ENCODE peak calls at places on chromosomes 2 and 18, in four cellular contexts. H is sigmoid colon, U is choroid plexus epithelial cell, G is A549. A is an unnamed sample.

GRCh38 chr18:23619388-23619873 is 33.1 kb upstream of the NPC1 start:
- DNase-seq in G (no peak), H (no peak), U (peak), A (no peak)

GRCh38 chr2:54979645-54980044 is 70.6 kb downstream of the RTN4 start:
- DNase-seq in H (no peak), G (no peak), U (no peak), A (peak)

GRCh38 chr2:120210234-120210781 is 12.9 kb downstream of the TMEM185B start:
- DNase-seq in U (no peak), H (no peak), G (no peak), A (no peak)

GRCh38 chr18:27378396-27379094 is 193.4 kb upstream of the CHST9 start:
- DNase-seq in U (peak), H (no peak), G (no peak), A (no peak)

GRCh38 chr2:19801367-19802087 is 100.3 kb downstream of the TTC32 start:
- DNase-seq in H (peak), U (peak), G (peak), A (no peak)

GRCh38 chr18:35289293-35290069 is 548 bp downstream of the ZSCAN30 start:
- DNase-seq in H (peak), G (no peak), U (no peak), A (no peak)

GRCh38 chr2:184339966-184340365 is 258.4 kb upstream of the ZNF804A start:
- DNase-seq in H (no peak), G (no peak), U (peak), A (no peak)

GRCh38 chr18:24296273-24296672 is 101.4 kb downstream of the OSBPL1A start:
- DNase-seq in G (no peak), H (no peak), U (no peak), A (peak)

GRCh38 chr2:159904127-159904564 is 106.1 kb upstream of the CD302 start:
- DNase-seq in H (no peak), G (no peak), U (no peak), A (no peak)

GRCh38 chr18:59610546-59611140 is 86.6 kb downstream of the CCBE1 start:
- DNase-seq in H (no peak), U (no peak), G (no peak), A (no peak)

GRCh38 chr2:96359310-96359709 is 23.7 kb downstream of the NCAPH start:
- DNase-seq in G (no peak), H (no peak), U (no peak), A (no peak)
- TF ChIP-seq CTCF in G (peak), H (no peak), U (no peak), A (peak)

DNA sequence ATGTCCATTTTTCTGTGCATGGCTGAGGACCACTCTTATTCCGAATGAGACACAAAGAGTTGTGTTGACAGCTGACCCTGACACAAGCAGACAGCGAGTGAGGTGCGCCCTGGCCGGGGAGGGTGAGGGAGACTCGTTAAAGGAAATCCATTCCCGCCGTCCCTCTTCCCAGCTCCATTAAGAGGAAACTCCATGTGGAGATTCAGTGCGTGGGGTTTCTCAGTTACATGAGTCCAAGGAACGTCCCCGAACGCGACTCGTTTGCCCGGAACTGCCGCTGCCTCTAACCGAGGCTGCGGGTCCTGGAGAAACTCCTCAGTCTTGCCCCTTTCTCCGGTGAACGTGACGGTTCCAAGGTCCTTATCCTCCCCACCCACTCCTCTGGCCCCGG is 1.0 kb downstream of the GREB1L start:
- DNase-seq in H (no peak), U (no peak), G (peak), A (no peak)
- H3K4me3 ChIP-seq in H (peak), U (no peak), G (peak), A (peak)

GRCh38 chr2:79368116-79368630 is 144.7 kb upstream of the CTNNA2 start:
- DNase-seq in G (no peak), U (no peak), H (no peak), A (no peak)
- TF ChIP-seq CTCF in G (no peak), U (no peak), H (no peak), A (no peak)

GRCh38 chr2:15527074-15527739 is 33.9 kb downstream of the NBAS start:
- DNase-seq in U (no peak), H (no peak), G (no peak), A (no peak)
- H3K4me3 ChIP-seq in U (no peak), H (no peak), G (no peak), A (no peak)

GRCh38 chr2:199804831-199805230 is 46.2 kb downstream of the FTCDNL1 start:
- DNase-seq in H (no peak), U (no peak), G (no peak), A (no peak)
- TF ChIP-seq CTCF in H (no peak), U (no peak), G (no peak), A (no peak)

GRCh38 chr2:8281950-8282857 is 399.7 kb upstream of the ID2 start:
- DNase-seq in H (no peak), U (no peak), G (no peak), A (no peak)
- H3K4me3 ChIP-seq in H (no peak), U (no peak), G (no peak), A (no peak)

GRCh38 chr18:48227206-48227605 is 182.0 kb downstream of the ZBTB7C start:
- DNase-seq in U (no peak), G (no peak), H (no peak), A (no peak)

GRCh38 chr18:48228841-48229240 is 180.3 kb downstream of the ZBTB7C start:
- DNase-seq in G (no peak), U (no peak), H (no peak), A (no peak)

GRCh38 chr18:48228301-48228715 is 180.9 kb downstream of the ZBTB7C start:
- DNase-seq in U (no peak), G (no peak), H (peak), A (no peak)

GRCh38 chr18:48230459-48231113 is 178.6 kb downstream of the ZBTB7C start:
- DNase-seq in G (peak), H (no peak), U (peak), A (no peak)

GRCh38 chr18:48229445-48230052 is 179.6 kb downstream of the ZBTB7C start:
- DNase-seq in H (no peak), U (no peak), G (no peak), A (no peak)
- TF ChIP-seq CTCF in H (no peak), U (no peak), G (no peak), A (no peak)

DNA sequence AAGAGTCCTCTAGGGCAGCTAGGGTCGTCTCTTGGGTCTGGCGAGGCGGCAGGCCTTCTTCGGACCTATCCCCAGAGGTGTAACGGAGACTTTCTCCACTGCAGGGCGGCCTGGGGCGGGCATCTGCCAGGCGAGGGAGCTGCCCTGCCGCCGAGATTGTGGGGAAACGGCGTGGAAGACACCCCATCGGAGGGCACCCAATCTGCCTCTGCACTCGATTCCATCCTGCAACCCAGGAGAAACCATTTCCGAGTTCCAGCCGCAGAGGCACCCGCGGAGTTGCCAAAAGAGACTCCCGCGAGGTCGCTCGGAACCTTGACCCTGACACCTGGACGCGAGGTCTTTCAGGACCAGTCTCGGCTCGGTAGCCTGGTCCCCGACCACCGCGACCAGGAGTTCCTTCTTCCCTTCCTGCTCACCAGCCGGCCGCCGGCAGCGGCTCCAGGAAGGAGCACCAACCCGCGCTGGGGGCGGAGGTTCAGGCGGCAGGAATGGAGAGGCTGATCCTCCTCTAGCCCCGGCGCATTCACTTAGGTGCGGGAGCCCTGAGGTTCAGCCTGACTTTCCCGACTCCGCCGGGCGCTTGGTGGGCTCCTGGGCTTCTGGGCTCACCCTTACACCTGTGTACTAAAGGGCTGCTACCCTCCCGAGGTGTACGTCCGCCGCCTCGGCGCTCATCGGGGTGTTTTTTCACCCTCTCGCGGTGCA is 8.2 kb downstream of the SIX2 start:
- DNase-seq in G (no peak), U (peak), H (no peak), A (no peak)
- H3K4me3 ChIP-seq in G (no peak), U (peak), H (peak), A (no peak)

GRCh38 chr18:7871560-7872456 is 304.7 kb downstream of the PTPRM start:
- DNase-seq in U (peak), G (peak), H (no peak), A (no peak)

GRCh38 chr18:7876354-7876753 is 309.2 kb downstream of the PTPRM start:
- DNase-seq in H (no peak), G (no peak), U (no peak), A (no peak)

GRCh38 chr18:7870855-7871254 is 303.7 kb downstream of the PTPRM start:
- DNase-seq in H (no peak), G (no peak), U (peak), A (no peak)

GRCh38 chr18:7873316-7873715 is 306.2 kb downstream of the PTPRM start:
- DNase-seq in H (no peak), U (no peak), G (no peak), A (no peak)

GRCh38 chr18:7872569-7872968 is 305.5 kb downstream of the PTPRM start:
- DNase-seq in H (no peak), G (peak), U (peak), A (peak)
- TF ChIP-seq CTCF in H (no peak), G (peak), U (peak), A (peak)

DNA sequence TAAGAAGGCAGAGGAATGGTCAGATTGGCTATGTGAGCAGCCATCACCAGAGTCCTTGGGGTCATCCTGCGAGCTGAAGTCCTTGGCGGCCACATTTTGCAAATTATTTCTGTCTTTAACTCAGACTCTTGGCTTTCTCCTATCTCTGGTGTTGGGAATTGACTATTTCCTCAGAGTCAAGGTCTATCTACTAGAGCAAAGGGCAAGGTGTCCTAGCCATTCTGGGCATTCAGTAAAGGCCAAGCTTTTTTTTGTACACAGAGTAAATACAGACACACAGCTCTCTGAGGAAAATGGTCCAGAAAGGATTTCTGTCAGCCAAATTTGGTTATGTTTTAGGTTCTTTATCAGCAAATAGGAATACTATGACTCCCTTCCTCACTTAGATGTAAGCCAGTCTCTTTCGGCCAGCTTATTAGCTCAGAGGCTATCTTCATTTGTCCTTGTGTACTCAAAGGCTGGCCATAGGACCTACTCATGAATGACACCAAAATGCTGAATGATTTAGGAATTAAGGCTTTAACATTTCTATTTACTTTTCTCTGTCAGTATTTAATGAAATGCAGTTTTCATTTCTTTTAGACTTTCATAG is 146.5 kb downstream of the CNTNAP5 start:
- DNase-seq in G (no peak), H (no peak), U (no peak), A (no peak)
- H3K4me3 ChIP-seq in G (no peak), H (no peak), U (no peak), A (no peak)